ENCODE peak calls at places on chromosomes 13 and 19, in nine cellular contexts. I is NCI-H510A; F is T-helper 9 cell; R is GM04504; X is K562; N is immature natural killer cell; K is CD14-positive monocyte; M is AG08396; W is activated CD4-positive, alpha-beta T cell treated with anti-CD3 and anti-CD28 coated beads, Interleukin-2, amount 50 U/mL, for 1 hour. U is an unnamed sample.

GRCh38 chr19:55526216-55527196 is 10.4 kb downstream of the SBK2 start:
- DNase-seq in I (peak), F (no peak), R (no peak), X (no peak), N (no peak), K (no peak), M (peak), W (no peak), U (peak)

GRCh38 chr13:96032717-96033116 is 20.5 kb downstream of the UGGT2 start:
- DNase-seq in I (no peak), F (no peak), R (no peak), X (no peak), N (no peak), K (no peak), M (no peak), W (no peak), U (no peak)

GRCh38 chr13:51942189-51942588 is 69.1 kb downstream of the ATP7B start:
- DNase-seq in I (no peak), F (peak), R (no peak), X (no peak), N (no peak), K (no peak), M (no peak), W (peak), U (no peak)

GRCh38 chr19:14950421-14950820 is 9.1 kb downstream of the OR7C2 start:
- DNase-seq in I (no peak), F (no peak), R (no peak), X (no peak), N (no peak), K (no peak), M (no peak), W (no peak), U (no peak)

GRCh38 chr13:97653741-97654140 is 219.8 kb downstream of the RAP2A start:
- DNase-seq in I (no peak), F (no peak), R (peak), X (no peak), N (no peak), K (no peak), M (peak), W (no peak), U (no peak)

GRCh38 chr19:46376241-46377153 is 29.6 kb downstream of the PPP5C start:
- DNase-seq in I (no peak), F (no peak), R (no peak), X (no peak), N (no peak), K (no peak), M (no peak), W (no peak), U (no peak)

GRCh38 chr13:48892311-48892710 is 83.4 kb upstream of the FNDC3A start:
- DNase-seq in I (no peak), F (no peak), R (peak), X (no peak), N (no peak), K (no peak), M (peak), W (no peak), U (peak)

GRCh38 chr13:53778937-53779336 is 750.3 kb downstream of the OLFM4 start:
- DNase-seq in I (no peak), F (no peak), R (no peak), X (no peak), N (no peak), K (no peak), M (no peak), W (no peak), U (no peak)

GRCh38 chr19:47094557-47095517 is 18.7 kb downstream of the ZC3H4 start:
- DNase-seq in I (no peak), F (no peak), R (no peak), X (no peak), N (peak), K (no peak), M (no peak), W (no peak), U (no peak)

GRCh38 chr19:7859766-7860165 is 14.4 kb downstream of the PRR36 start:
- DNase-seq in I (no peak), F (no peak), R (no peak), X (no peak), N (no peak), K (no peak), M (no peak), W (no peak), U (no peak)

GRCh38 chr13:100547805-100548204 is 40.8 kb downstream of the GGACT start:
- DNase-seq in I (no peak), F (no peak), R (no peak), X (no peak), N (no peak), K (no peak), M (no peak), W (no peak), U (no peak)

U was measured in lung microvascular endothelial cell.